ENCODE peak calls at places on chromosomes 13 and 19, in seven cellular contexts. One of them, this sample, is unnamed. For H3K4me1, the result is how much of the 10 kb centered on the place peaks cover.

GRCh38 chr13:39603424-39603947 is 493 bp upstream of the LHFPL6 start:
- DNase-seq in ovary: peak
- DNase-seq in stomach: no peak
- DNase-seq in prostate gland: peak
- DNase-seq in uterus: peak
- DNase-seq in suprapubic skin: no peak
- DNase-seq in breast epithelium: no peak
- DNase-seq in this sample: no peak

GRCh38 chr19:46134527-46134926 is 10.0 kb upstream of the IGFL3 start:
- DNase-seq in ovary: no peak
- DNase-seq in prostate gland: no peak
- DNase-seq in stomach: no peak
- DNase-seq in suprapubic skin: no peak
- DNase-seq in uterus: no peak
- DNase-seq in breast epithelium: no peak
- DNase-seq in this sample: no peak

GRCh38 chr19:19067276-19068072 is 3.7 kb downstream of the SLC25A42 start:
- DNase-seq in suprapubic skin: no peak
- DNase-seq in stomach: no peak
- DNase-seq in uterus: no peak
- DNase-seq in ovary: no peak
- DNase-seq in breast epithelium: no peak
- DNase-seq in prostate gland: no peak
- DNase-seq in this sample: peak

GRCh38 chr13:90201198-90201597 is 1146.3 kb upstream of the MIR17HG start:
- DNase-seq in uterus: no peak
- DNase-seq in prostate gland: no peak
- DNase-seq in suprapubic skin: no peak
- DNase-seq in breast epithelium: no peak
- DNase-seq in stomach: no peak
- DNase-seq in ovary: no peak
- DNase-seq in this sample: no peak

GRCh38 chr13:32031025-32031814 is at the start of gene FRY:
- DNase-seq in ovary: peak
- DNase-seq in suprapubic skin: peak
- DNase-seq in uterus: peak
- DNase-seq in prostate gland: peak
- DNase-seq in stomach: peak
- DNase-seq in breast epithelium: peak
- DNase-seq in this sample: peak

GRCh38 chr13:41004875-41005693 is 14.0 kb downstream of the ELF1 start:
- DNase-seq in breast epithelium: no peak
- DNase-seq in prostate gland: no peak
- DNase-seq in suprapubic skin: no peak
- DNase-seq in uterus: no peak
- DNase-seq in stomach: no peak
- DNase-seq in ovary: no peak
- DNase-seq in this sample: no peak

GRCh38 chr19:21221653-21222052 is 79.8 kb downstream of the ZNF431 start:
- DNase-seq in breast epithelium: no peak
- DNase-seq in stomach: no peak
- DNase-seq in ovary: no peak
- DNase-seq in uterus: no peak
- DNase-seq in prostate gland: no peak
- DNase-seq in suprapubic skin: no peak
- DNase-seq in this sample: no peak

GRCh38 chr19:45577111-45577905 is 7.3 kb downstream of the OPA3 start:
- DNase-seq in ovary: no peak
- DNase-seq in stomach: peak
- DNase-seq in prostate gland: no peak
- DNase-seq in uterus: no peak
- DNase-seq in breast epithelium: peak
- DNase-seq in suprapubic skin: no peak
- DNase-seq in this sample: peak

GRCh38 chr19:5697890-5698634 is 8.0 kb downstream of the RPL36 start:
- DNase-seq in suprapubic skin: no peak
- DNase-seq in ovary: no peak
- DNase-seq in breast epithelium: no peak
- DNase-seq in uterus: no peak
- DNase-seq in stomach: no peak
- DNase-seq in prostate gland: no peak
- DNase-seq in this sample: no peak

GRCh38 chr19:2294377-2295335 is 12.7 kb upstream of the PEAK3 start:
- DNase-seq in breast epithelium: no peak
- DNase-seq in ovary: no peak
- DNase-seq in stomach: no peak
- DNase-seq in uterus: peak
- DNase-seq in suprapubic skin: no peak
- DNase-seq in prostate gland: no peak
- DNase-seq in this sample: no peak

GRCh38 chr19:44142014-44142523 is 715 bp downstream of the ZNF234 start:
- DNase-seq in stomach: no peak
- DNase-seq in suprapubic skin: no peak
- DNase-seq in uterus: no peak
- DNase-seq in ovary: no peak
- DNase-seq in prostate gland: no peak
- DNase-seq in breast epithelium: no peak
- DNase-seq in this sample: no peak

DNA sequence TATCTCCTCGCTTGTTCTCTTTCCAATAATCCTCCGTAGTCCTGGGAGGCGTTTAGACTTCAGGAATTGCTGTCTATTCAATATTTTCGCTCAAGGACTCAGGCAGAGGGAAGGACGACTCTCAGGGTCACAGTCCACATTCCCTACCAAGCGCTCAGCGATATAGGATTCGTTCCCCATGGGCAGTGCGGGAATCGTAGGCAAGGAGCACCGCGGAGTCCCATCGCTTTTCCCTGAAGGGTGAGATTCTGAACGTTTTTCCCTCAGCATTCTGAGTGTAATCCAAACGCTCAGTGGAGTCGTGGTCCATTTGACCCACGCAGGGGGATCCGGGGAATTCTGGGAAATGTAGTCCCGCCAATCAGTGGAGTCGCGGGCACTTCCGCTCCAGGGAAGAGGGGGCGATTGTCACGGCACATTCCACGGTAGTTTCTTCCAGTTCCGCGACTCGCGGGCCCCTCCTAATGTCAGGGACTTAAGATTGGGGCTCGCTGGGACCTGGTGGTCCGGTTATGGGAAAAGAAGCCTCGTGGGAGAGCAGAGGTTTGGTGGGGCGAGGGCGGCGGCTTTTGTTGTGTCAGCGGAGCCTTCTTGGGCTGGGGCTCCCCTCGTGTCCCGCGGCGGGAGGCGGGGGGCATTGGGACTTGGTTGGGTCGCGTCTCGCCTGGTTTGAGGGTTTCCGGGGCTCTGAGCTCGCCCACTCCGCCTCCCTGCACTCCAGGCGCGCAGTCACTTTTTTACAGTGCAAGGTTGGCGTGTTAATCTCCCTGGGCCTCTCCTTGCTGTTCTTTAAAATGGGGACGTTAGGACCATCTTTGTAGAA is at the start of gene ZNF234:
- DNase-seq in ovary: peak
- DNase-seq in stomach: peak
- DNase-seq in uterus: peak
- DNase-seq in prostate gland: peak
- DNase-seq in suprapubic skin: peak
- DNase-seq in breast epithelium: peak
- DNase-seq in this sample: peak
- TF ChIP-seq POLR2A in ovary: no peak
- TF ChIP-seq POLR2A in stomach: no peak
- TF ChIP-seq POLR2A in uterus: no peak
- TF ChIP-seq POLR2A in prostate gland: no peak
- TF ChIP-seq POLR2A in suprapubic skin: no peak
- TF ChIP-seq POLR2A in breast epithelium: no peak
- TF ChIP-seq POLR2A in this sample: peak

GRCh38 chr19:15775249-15775648 is 12.2 kb upstream of the OR10H5 start:
- DNase-seq in uterus: no peak
- DNase-seq in suprapubic skin: no peak
- DNase-seq in breast epithelium: no peak
- DNase-seq in ovary: no peak
- DNase-seq in stomach: no peak
- DNase-seq in prostate gland: no peak
- DNase-seq in this sample: no peak

DNA sequence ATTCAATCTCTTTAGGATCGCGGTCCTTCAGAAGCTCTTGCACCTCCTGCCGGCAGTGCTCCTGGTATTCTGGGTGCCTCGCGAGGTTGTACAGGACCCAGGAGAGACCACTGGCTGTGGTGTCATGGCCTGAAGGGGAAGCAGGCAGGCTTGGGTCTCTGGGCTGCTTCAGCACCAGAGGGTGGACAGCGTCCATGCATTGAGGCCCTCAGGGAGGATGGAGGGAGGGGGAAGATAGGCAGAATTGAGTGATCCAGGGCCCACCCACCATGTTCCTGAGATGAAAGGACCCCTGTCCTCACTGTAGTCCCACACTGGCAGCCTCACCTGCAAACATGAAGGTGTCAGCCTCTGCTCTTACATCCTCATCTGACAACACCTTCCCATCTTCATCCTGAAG is 17.9 kb upstream of the OR10H5 start:
- DNase-seq in prostate gland: no peak
- DNase-seq in stomach: no peak
- DNase-seq in breast epithelium: no peak
- DNase-seq in ovary: no peak
- DNase-seq in suprapubic skin: no peak
- DNase-seq in uterus: no peak
- DNase-seq in this sample: no peak
- H3K4me1 ChIP-seq in prostate gland: under half
- H3K4me1 ChIP-seq in stomach: under half
- H3K4me1 ChIP-seq in breast epithelium: under half
- H3K4me1 ChIP-seq in ovary: under half
- H3K4me1 ChIP-seq in suprapubic skin: under half
- H3K4me1 ChIP-seq in uterus: under half
- H3K4me1 ChIP-seq in this sample: under half

GRCh38 chr19:12606796-12607195 is 3.8 kb downstream of the ZNF490 start:
- DNase-seq in suprapubic skin: no peak
- DNase-seq in stomach: no peak
- DNase-seq in prostate gland: no peak
- DNase-seq in uterus: no peak
- DNase-seq in breast epithelium: no peak
- DNase-seq in ovary: no peak
- DNase-seq in this sample: no peak

GRCh38 chr19:12611361-12611699 is 610 bp downstream of the ZNF791 start:
- DNase-seq in breast epithelium: peak
- DNase-seq in stomach: peak
- DNase-seq in suprapubic skin: peak
- DNase-seq in prostate gland: peak
- DNase-seq in ovary: peak
- DNase-seq in uterus: peak
- DNase-seq in this sample: peak

DNA sequence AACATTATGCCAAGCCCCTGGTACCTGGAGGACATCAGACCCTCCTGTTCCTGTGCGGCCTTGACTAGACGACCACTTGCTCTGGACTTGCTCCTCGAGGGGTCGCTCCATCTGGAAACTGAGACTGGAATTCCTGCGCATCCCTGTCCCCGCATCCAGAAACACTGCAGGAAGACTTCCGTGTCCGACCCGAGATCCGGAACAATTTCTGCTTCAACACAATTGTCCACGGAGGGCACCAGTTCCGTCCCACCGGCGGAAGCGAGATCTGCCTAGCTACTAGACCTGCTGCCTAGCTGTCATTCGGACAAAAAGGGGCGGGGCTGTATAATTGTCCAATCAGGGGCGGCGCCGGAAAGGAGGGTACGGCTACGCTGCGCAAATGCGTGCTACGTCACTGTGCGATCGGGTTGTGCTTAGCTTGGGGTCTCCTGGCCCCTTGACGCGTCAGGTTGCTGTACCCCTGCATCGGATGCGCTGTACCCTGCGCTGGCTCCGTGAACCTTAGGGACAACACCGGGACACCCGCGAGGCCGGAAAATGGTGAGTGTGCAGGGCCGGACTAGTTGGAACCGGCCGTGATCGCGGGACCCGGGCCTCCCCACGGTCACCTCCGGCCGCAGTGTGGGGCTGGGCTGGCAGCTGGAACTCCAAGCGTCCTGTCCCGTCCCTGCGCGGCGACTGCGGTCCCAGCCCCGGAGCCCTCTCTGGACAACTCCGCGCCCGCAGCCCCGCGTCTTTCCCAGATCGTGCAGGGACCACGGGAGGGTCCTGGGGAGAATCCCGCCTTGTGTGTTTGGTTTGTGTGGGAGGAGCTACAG is at the start of the genes ZNF490 and ZNF791:
- DNase-seq in breast epithelium: peak
- DNase-seq in uterus: peak
- DNase-seq in suprapubic skin: peak
- DNase-seq in ovary: peak
- DNase-seq in stomach: peak
- DNase-seq in prostate gland: peak
- DNase-seq in this sample: peak
- TF ChIP-seq POLR2A in breast epithelium: peak
- TF ChIP-seq POLR2A in uterus: peak
- TF ChIP-seq POLR2A in suprapubic skin: peak
- TF ChIP-seq POLR2A in ovary: peak
- TF ChIP-seq POLR2A in stomach: peak
- TF ChIP-seq POLR2A in prostate gland: peak
- TF ChIP-seq POLR2A in this sample: peak

GRCh38 chr13:30870049-30870884 is 35.8 kb upstream of the MEDAG start:
- DNase-seq in suprapubic skin: peak
- DNase-seq in prostate gland: no peak
- DNase-seq in breast epithelium: peak
- DNase-seq in stomach: peak
- DNase-seq in ovary: peak
- DNase-seq in uterus: peak
- DNase-seq in this sample: peak
- H3K4me1 ChIP-seq in suprapubic skin: half or more
- H3K4me1 ChIP-seq in prostate gland: under half
- H3K4me1 ChIP-seq in breast epithelium: under half
- H3K4me1 ChIP-seq in stomach: under half
- H3K4me1 ChIP-seq in ovary: under half
- H3K4me1 ChIP-seq in uterus: under half
- H3K4me1 ChIP-seq in this sample: under half

GRCh38 chr19:38384209-38385027 is 3.4 kb downstream of the GGN start:
- DNase-seq in uterus: no peak
- DNase-seq in stomach: no peak
- DNase-seq in ovary: no peak
- DNase-seq in breast epithelium: no peak
- DNase-seq in prostate gland: no peak
- DNase-seq in suprapubic skin: no peak
- DNase-seq in this sample: no peak
- TF ChIP-seq POLR2A in uterus: no peak
- TF ChIP-seq POLR2A in stomach: no peak
- TF ChIP-seq POLR2A in ovary: no peak
- TF ChIP-seq POLR2A in breast epithelium: no peak
- TF ChIP-seq POLR2A in prostate gland: no peak
- TF ChIP-seq POLR2A in suprapubic skin: no peak
- TF ChIP-seq POLR2A in this sample: no peak

This sample was measured in gastrocnemius medialis.